ENCODE peak calls at places on chromosomes 1 and 21, in nine cellular contexts. Q, S, C, V, W, M, L, A and E are unnamed samples.

GRCh38 chr1:47703981-47704596 is 266.2 kb downstream of the FOXD2 start:
- DNase-seq in Q (no peak), S (no peak), C (peak), V (peak), W (no peak), M (no peak), L (no peak), A (peak), E (no peak)

GRCh38 chr1:183922197-183922596 is 115.3 kb downstream of the COLGALT2 start:
- DNase-seq in Q (no peak), S (no peak), C (peak), V (no peak), W (no peak), M (no peak), L (no peak), A (no peak), E (no peak)

GRCh38 chr1:108686609-108687313 is 5.3 kb upstream of the PRPF38B start:
- DNase-seq in Q (no peak), S (no peak), C (no peak), V (peak), W (no peak), M (no peak), L (no peak), A (no peak), E (no peak)

GRCh38 chr1:21669287-21670058 is at the start of gene RAP1GAP:
- DNase-seq in Q (peak), S (peak), C (no peak), V (no peak), W (peak), M (no peak), L (no peak), A (no peak), E (peak)

GRCh38 chr21:27366846-27367245 is 400.0 kb upstream of the ADAMTS5 start:
- DNase-seq in Q (no peak), S (no peak), C (no peak), V (peak), W (no peak), M (no peak), L (no peak), A (no peak), E (no peak)

GRCh38 chr1:170126691-170127090 is 19.1 kb upstream of the NTMT2 start:
- DNase-seq in Q (no peak), S (no peak), C (no peak), V (peak), W (peak), M (no peak), L (no peak), A (peak), E (peak)

GRCh38 chr1:47491341-47491753 is 53.5 kb downstream of the FOXD2 start:
- DNase-seq in Q (no peak), S (no peak), C (no peak), V (no peak), W (peak), M (no peak), L (no peak), A (no peak), E (peak)

GRCh38 chr1:83692524-83693336 is 306.2 kb downstream of the TTLL7 start:
- DNase-seq in Q (peak), S (peak), C (no peak), V (no peak), W (peak), M (no peak), L (no peak), A (peak), E (peak)

GRCh38 chr1:5748286-5749225 is 243.7 kb downstream of the NPHP4 start:
- DNase-seq in Q (no peak), S (no peak), C (no peak), V (no peak), W (no peak), M (peak), L (no peak), A (no peak), E (peak)

GRCh38 chr1:32500387-32501209 is 35.7 kb downstream of the ZBTB8B start:
- DNase-seq in Q (peak), S (peak), C (peak), V (peak), W (peak), M (peak), L (no peak), A (peak), E (peak)

GRCh38 chr1:206479164-206480125 is 9.2 kb downstream of the IKBKE start:
- DNase-seq in Q (peak), S (peak), C (peak), V (peak), W (peak), M (peak), L (peak), A (peak), E (peak)

DNA sequence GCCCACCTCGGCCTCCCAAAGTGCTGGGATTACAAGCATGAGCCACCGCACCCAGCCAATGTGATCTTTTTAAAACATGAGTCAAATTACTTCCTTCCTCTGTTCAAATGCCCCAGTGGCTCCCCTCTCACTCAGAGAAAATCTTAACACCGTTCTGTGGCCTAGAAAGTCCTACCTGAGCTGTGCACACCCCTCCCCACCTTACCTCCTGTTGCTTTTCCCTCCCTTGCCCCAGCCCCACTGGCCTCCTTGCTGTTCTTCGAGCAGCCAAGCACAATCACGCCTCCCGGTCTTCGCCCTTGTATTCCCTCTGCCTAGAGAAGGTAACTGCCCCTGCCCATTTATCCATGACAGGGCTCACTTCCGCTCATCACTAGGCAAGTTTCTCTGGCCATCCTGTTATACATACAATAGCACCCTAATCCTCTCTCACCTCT is 62.6 kb upstream of the RPL11 start:
- DNase-seq in Q (no peak), S (no peak), C (no peak), V (no peak), W (no peak), M (no peak), L (no peak), A (no peak), E (peak)
- H3K4me3 ChIP-seq in Q (no peak), S (no peak), C (no peak), V (no peak), W (no peak), M (no peak), L (no peak), A (no peak), E (no peak)

GRCh38 chr1:10745383-10745782 is 51.1 kb downstream of the CASZ1 start:
- DNase-seq in Q (no peak), S (no peak), C (no peak), V (no peak), W (no peak), M (no peak), L (no peak), A (no peak), E (no peak)

GRCh38 chr1:10744044-10744443 is 52.4 kb downstream of the CASZ1 start:
- DNase-seq in Q (no peak), S (no peak), C (no peak), V (no peak), W (no peak), M (no peak), L (no peak), A (no peak), E (no peak)

GRCh38 chr1:10744654-10745238 is 51.7 kb downstream of the CASZ1 start:
- DNase-seq in Q (no peak), S (no peak), C (no peak), V (no peak), W (no peak), M (no peak), L (no peak), A (no peak), E (no peak)

GRCh38 chr1:10741696-10742095 is 54.8 kb downstream of the CASZ1 start:
- DNase-seq in Q (no peak), S (no peak), C (no peak), V (no peak), W (no peak), M (no peak), L (no peak), A (no peak), E (no peak)

GRCh38 chr1:10745886-10746455 is 50.5 kb downstream of the CASZ1 start:
- DNase-seq in Q (no peak), S (no peak), C (no peak), V (no peak), W (no peak), M (no peak), L (no peak), A (no peak), E (no peak)
- H3K4me3 ChIP-seq in Q (no peak), S (no peak), C (no peak), V (no peak), W (no peak), M (no peak), L (no peak), A (no peak), E (no peak)

GRCh38 chr1:211616231-211617031 is 37.5 kb upstream of the SLC30A1 start:
- DNase-seq in Q (no peak), S (no peak), C (no peak), V (no peak), W (no peak), M (no peak), L (no peak), A (no peak), E (no peak)
- H3K4me3 ChIP-seq in Q (no peak), S (no peak), C (no peak), V (no peak), W (no peak), M (no peak), L (no peak), A (no peak), E (no peak)

DNA sequence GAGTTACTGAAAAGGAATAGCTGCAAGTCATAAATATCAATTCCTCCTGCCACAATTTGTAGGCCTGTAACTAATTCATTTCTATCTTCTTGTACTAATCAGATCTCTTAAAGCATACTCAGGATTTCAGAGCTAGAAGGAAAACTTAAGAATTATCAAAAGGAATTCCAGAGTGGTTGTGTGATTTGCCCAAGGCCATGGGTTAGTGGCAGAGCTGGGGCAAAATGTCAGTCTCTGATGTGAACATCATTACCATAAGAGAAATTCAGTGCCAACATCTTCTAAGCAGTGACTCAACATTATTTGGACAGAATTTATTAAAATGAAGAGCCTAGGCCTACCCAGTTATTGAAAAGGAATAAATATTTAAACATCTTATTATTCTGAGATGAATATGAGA is 14.4 kb downstream of the ST6GALNAC5 start:
- DNase-seq in Q (no peak), S (peak), C (no peak), V (no peak), W (no peak), M (no peak), L (no peak), A (no peak), E (no peak)
- H3K4me3 ChIP-seq in Q (no peak), S (no peak), C (no peak), V (no peak), W (no peak), M (no peak), L (no peak), A (no peak), E (no peak)

GRCh38 chr1:213980906-213981305 is 6.9 kb upstream of the PROX1 start:
- DNase-seq in Q (no peak), S (no peak), C (no peak), V (no peak), W (peak), M (no peak), L (no peak), A (no peak), E (peak)

GRCh38 chr1:213984387-213985180 is 3.2 kb upstream of the PROX1 start:
- DNase-seq in Q (no peak), S (no peak), C (no peak), V (no peak), W (peak), M (no peak), L (no peak), A (no peak), E (peak)

GRCh38 chr1:213983589-213984386 is 4.0 kb upstream of the PROX1 start:
- DNase-seq in Q (no peak), S (no peak), C (no peak), V (no peak), W (peak), M (no peak), L (no peak), A (no peak), E (peak)

GRCh38 chr1:213982515-213982813 is 5.3 kb upstream of the PROX1 start:
- DNase-seq in Q (no peak), S (no peak), C (no peak), V (no peak), W (no peak), M (no peak), L (no peak), A (no peak), E (no peak)

GRCh38 chr1:213982814-213983588 is 4.8 kb upstream of the PROX1 start:
- DNase-seq in Q (peak), S (peak), C (no peak), V (no peak), W (peak), M (no peak), L (no peak), A (no peak), E (peak)
- H3K4me3 ChIP-seq in Q (peak), S (peak), C (peak), V (no peak), W (peak), M (no peak), L (no peak), A (peak), E (peak)

DNA sequence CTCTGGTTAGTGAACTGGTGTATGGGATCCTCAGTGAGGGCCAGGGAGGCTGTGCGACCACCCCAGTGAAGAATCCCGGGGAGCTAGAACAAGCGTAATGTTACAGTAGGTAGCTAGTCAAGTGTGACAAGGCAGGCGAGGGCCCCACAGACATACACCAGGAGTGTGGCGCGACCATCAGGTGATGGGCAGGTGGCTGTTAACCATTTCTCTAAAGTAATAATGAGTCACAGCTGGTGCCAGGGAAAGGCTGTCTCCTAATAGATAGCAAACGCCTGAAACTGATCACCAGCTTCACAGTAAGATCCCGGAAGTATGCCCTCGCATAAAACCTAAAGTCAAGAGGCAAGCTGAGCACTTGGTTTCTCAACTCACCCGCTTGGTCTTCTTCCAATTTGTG is 40.5 kb upstream of the TARBP1 start:
- DNase-seq in Q (no peak), S (no peak), C (no peak), V (no peak), W (no peak), M (no peak), L (no peak), A (no peak), E (no peak)
- H3K4me3 ChIP-seq in Q (no peak), S (no peak), C (no peak), V (no peak), W (no peak), M (no peak), L (no peak), A (no peak), E (no peak)

DNA sequence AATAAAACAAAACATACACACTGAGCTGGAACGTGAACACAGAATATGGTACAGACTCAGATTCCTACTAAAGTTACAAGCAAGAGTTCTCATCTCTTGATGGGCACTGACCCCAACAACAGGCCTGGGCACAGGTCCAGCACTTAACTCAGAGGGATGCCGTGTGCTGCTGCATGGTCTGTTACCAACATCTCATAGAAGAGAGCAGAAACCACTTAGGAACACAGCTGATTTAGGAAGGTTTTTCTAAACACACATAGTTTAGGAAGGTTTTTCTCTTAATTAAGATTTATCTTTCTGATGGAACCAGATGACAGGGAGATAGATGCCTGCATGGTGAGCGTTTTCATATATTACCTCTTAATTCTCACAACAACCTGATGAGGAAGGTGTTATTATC is 1.5 kb downstream of the GCLM start:
- DNase-seq in Q (no peak), S (peak), C (no peak), V (peak), W (peak), M (no peak), L (no peak), A (peak), E (no peak)
- H3K4me3 ChIP-seq in Q (no peak), S (peak), C (peak), V (peak), W (no peak), M (no peak), L (no peak), A (peak), E (peak)

DNA sequence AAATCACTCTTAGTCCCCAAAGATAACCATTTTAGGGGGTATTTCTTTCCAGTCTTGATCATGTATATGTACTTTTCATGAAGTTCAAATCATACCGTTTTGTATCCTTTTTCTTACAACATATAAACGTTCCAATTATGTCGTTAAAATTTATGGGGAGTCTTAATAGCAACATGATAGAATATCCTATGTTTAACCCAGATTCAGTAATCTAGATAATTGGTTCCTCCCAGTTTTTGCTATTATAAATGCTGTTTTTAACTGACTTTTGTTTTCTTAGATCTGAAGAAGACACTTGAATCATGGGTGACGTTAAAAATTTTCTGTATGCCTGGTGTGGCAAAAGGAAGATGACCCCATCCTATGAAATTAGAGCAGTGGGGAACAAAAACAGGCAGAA is 3.1 kb downstream of the DHX9 start:
- DNase-seq in Q (no peak), S (no peak), C (no peak), V (peak), W (no peak), M (no peak), L (no peak), A (no peak), E (no peak)
- H3K4me3 ChIP-seq in Q (no peak), S (no peak), C (peak), V (no peak), W (peak), M (no peak), L (peak), A (no peak), E (peak)

GRCh38 chr1:147516157-147516917 is 25.0 kb upstream of the BCL9 start:
- DNase-seq in Q (no peak), S (no peak), C (no peak), V (no peak), W (no peak), M (no peak), L (no peak), A (no peak), E (no peak)
- H3K4me3 ChIP-seq in Q (no peak), S (no peak), C (no peak), V (no peak), W (no peak), M (no peak), L (no peak), A (no peak), E (no peak)